ENCODE peak calls at places on chromosomes 6 and 20, in four cellular contexts. O, Z, F and E are unnamed samples.

GRCh38 chr6:20891161-20891560 is 356.9 kb downstream of the CDKAL1 start:
- DNase-seq in Z (no peak), O (no peak), F (no peak), E (no peak)

GRCh38 chr6:110681543-110682459 is 133.5 kb downstream of the CDK19 start:
- DNase-seq in Z (no peak), O (no peak), F (no peak), E (no peak)

GRCh38 chr6:145372671-145373123 is 362.6 kb downstream of the EPM2A start:
- DNase-seq in F (peak; percentile 16), Z (no peak), O (peak; percentile 20), E (no peak)

GRCh38 chr6:142323377-142323776 is 21.6 kb downstream of the ADGRG6 start:
- DNase-seq in F (no peak), Z (no peak), O (no peak), E (no peak)

GRCh38 chr6:163719028-163719742 is 304.7 kb downstream of the QKI start:
- DNase-seq in O (no peak), Z (no peak), F (no peak), E (no peak)

GRCh38 chr20:37295595-37295994 is 6.1 kb downstream of the MANBAL start:
- DNase-seq in O (no peak), Z (no peak), F (no peak), E (no peak)

GRCh38 chr6:46191961-46192360 is 21.2 kb upstream of the ENPP5 start:
- DNase-seq in O (no peak), Z (no peak), F (no peak), E (no peak)

GRCh38 chr6:108581237-108581931 is 20.7 kb downstream of the FOXO3 start:
- DNase-seq in F (no peak), Z (no peak), O (no peak), E (no peak)

GRCh38 chr20:62066339-62066982 is 780 bp upstream of the TAF4 start:
- DNase-seq in O (peak; percentile 62), Z (peak; percentile 13), F (peak; percentile 48), E (peak; percentile 38)

GRCh38 chr6:126302191-126302590 is 37.7 kb upstream of the CENPW start:
- DNase-seq in Z (no peak), F (no peak), O (no peak), E (no peak)

GRCh38 chr6:131061041-131061770 is 1.8 kb downstream of the EPB41L2 start:
- DNase-seq in Z (no peak), F (no peak), O (peak; percentile 49), E (no peak)

GRCh38 chr20:61015602-61016001 is 236.5 kb upstream of the CDH4 start:
- DNase-seq in Z (no peak), O (no peak), F (no peak), E (no peak)

GRCh38 chr6:11231564-11232176 is 798 bp downstream of the NEDD9 start:
- DNase-seq in Z (no peak), O (no peak), F (no peak), E (no peak)

GRCh38 chr20:137668-138131 is 4.7 kb upstream of the DEFB126 start:
- DNase-seq in F (no peak), O (peak; percentile 51), Z (no peak), E (no peak)

GRCh38 chr20:62141397-62142251 is 1.6 kb downstream of the PSMA7 start:
- DNase-seq in F (peak; percentile 33), O (peak; percentile 38), Z (no peak), E (no peak)

GRCh38 chr20:32635764-32636163 is 38.0 kb downstream of the C20orf203 start:
- DNase-seq in O (no peak), F (no peak), Z (no peak), E (no peak)

GRCh38 chr6:65935412-65935811 is 228.4 kb upstream of the EYS start:
- DNase-seq in F (no peak), O (no peak), Z (no peak), E (no peak)

GRCh38 chr6:17081860-17082508 is 19.9 kb upstream of the STMND1 start:
- DNase-seq in O (no peak), F (no peak), Z (no peak), E (no peak)